ENCODE peak calls at places on chromosome 13, in nine cellular contexts. One of them, this sample, is unnamed.

GRCh38 chr13:72638059-72638815 is 89.2 kb downstream of the MZT1 start:
- DNase-seq in stimulated activated CD8-positive, alpha-beta memory T cell treated with anti-CD3 and anti-CD28 coated beads, Interleukin-2, amount 100 ng/mL, for 48 hours: no peak
- DNase-seq in D341Med: no peak
- DNase-seq in iris pigment epithelial cell: peak; percentile 22
- DNase-seq in H4: no peak
- DNase-seq in K562: no peak
- DNase-seq in thoracic aorta: no peak
- DNase-seq in kidney: no peak
- DNase-seq in cardiac muscle cell: no peak
- DNase-seq in this sample: peak; percentile 28

GRCh38 chr13:109165417-109165904 is 536.0 kb downstream of the MYO16 start:
- DNase-seq in K562: no peak
- DNase-seq in D341Med: no peak
- DNase-seq in iris pigment epithelial cell: no peak
- DNase-seq in stimulated activated CD8-positive, alpha-beta memory T cell treated with anti-CD3 and anti-CD28 coated beads, Interleukin-2, amount 100 ng/mL, for 48 hours: no peak
- DNase-seq in kidney: no peak
- DNase-seq in cardiac muscle cell: no peak
- DNase-seq in H4: no peak
- DNase-seq in thoracic aorta: no peak
- DNase-seq in this sample: no peak

GRCh38 chr13:87999141-87999765 is 328.1 kb downstream of the SLITRK5 start:
- DNase-seq in K562: no peak
- DNase-seq in D341Med: no peak
- DNase-seq in iris pigment epithelial cell: peak; percentile 36
- DNase-seq in H4: no peak
- DNase-seq in thoracic aorta: no peak
- DNase-seq in cardiac muscle cell: no peak
- DNase-seq in kidney: no peak
- DNase-seq in stimulated activated CD8-positive, alpha-beta memory T cell treated with anti-CD3 and anti-CD28 coated beads, Interleukin-2, amount 100 ng/mL, for 48 hours: no peak
- DNase-seq in this sample: peak; percentile 6

GRCh38 chr13:99417151-99417820 is 84.0 kb upstream of the TM9SF2 start:
- DNase-seq in kidney: no peak
- DNase-seq in cardiac muscle cell: no peak
- DNase-seq in D341Med: no peak
- DNase-seq in iris pigment epithelial cell: no peak
- DNase-seq in stimulated activated CD8-positive, alpha-beta memory T cell treated with anti-CD3 and anti-CD28 coated beads, Interleukin-2, amount 100 ng/mL, for 48 hours: no peak
- DNase-seq in H4: no peak
- DNase-seq in K562: no peak
- DNase-seq in thoracic aorta: no peak
- DNase-seq in this sample: no peak

GRCh38 chr13:90968510-90968909 is 379.0 kb upstream of the MIR17HG start:
- DNase-seq in H4: peak; percentile 14
- DNase-seq in kidney: no peak
- DNase-seq in K562: peak; percentile 19
- DNase-seq in stimulated activated CD8-positive, alpha-beta memory T cell treated with anti-CD3 and anti-CD28 coated beads, Interleukin-2, amount 100 ng/mL, for 48 hours: no peak
- DNase-seq in D341Med: peak; percentile 67
- DNase-seq in iris pigment epithelial cell: peak; percentile 1
- DNase-seq in thoracic aorta: no peak
- DNase-seq in cardiac muscle cell: peak; percentile 58
- DNase-seq in this sample: peak; percentile 46

GRCh38 chr13:102721800-102722231 is 27.0 kb upstream of the METTL21C start:
- DNase-seq in thoracic aorta: no peak
- DNase-seq in cardiac muscle cell: no peak
- DNase-seq in stimulated activated CD8-positive, alpha-beta memory T cell treated with anti-CD3 and anti-CD28 coated beads, Interleukin-2, amount 100 ng/mL, for 48 hours: no peak
- DNase-seq in D341Med: no peak
- DNase-seq in K562: no peak
- DNase-seq in kidney: no peak
- DNase-seq in H4: no peak
- DNase-seq in iris pigment epithelial cell: peak; percentile 55
- DNase-seq in this sample: peak; percentile 28

GRCh38 chr13:99577934-99578917 is 77.0 kb downstream of the TM9SF2 start:
- DNase-seq in cardiac muscle cell: no peak
- DNase-seq in kidney: peak; percentile 80
- DNase-seq in iris pigment epithelial cell: peak; percentile 51
- DNase-seq in H4: no peak
- DNase-seq in stimulated activated CD8-positive, alpha-beta memory T cell treated with anti-CD3 and anti-CD28 coated beads, Interleukin-2, amount 100 ng/mL, for 48 hours: no peak
- DNase-seq in thoracic aorta: no peak
- DNase-seq in K562: peak; percentile 13
- DNase-seq in D341Med: no peak
- DNase-seq in this sample: peak; percentile 15

GRCh38 chr13:113531041-113531873 is 40.7 kb upstream of the DCUN1D2 start:
- DNase-seq in iris pigment epithelial cell: no peak
- DNase-seq in stimulated activated CD8-positive, alpha-beta memory T cell treated with anti-CD3 and anti-CD28 coated beads, Interleukin-2, amount 100 ng/mL, for 48 hours: no peak
- DNase-seq in cardiac muscle cell: no peak
- DNase-seq in thoracic aorta: no peak
- DNase-seq in K562: no peak
- DNase-seq in H4: no peak
- DNase-seq in kidney: peak; percentile 45
- DNase-seq in D341Med: no peak
- DNase-seq in this sample: no peak

GRCh38 chr13:110557610-110558305 is 3.8 kb downstream of the RAB20 start:
- DNase-seq in K562: no peak
- DNase-seq in cardiac muscle cell: no peak
- DNase-seq in iris pigment epithelial cell: no peak
- DNase-seq in kidney: peak; percentile 76
- DNase-seq in stimulated activated CD8-positive, alpha-beta memory T cell treated with anti-CD3 and anti-CD28 coated beads, Interleukin-2, amount 100 ng/mL, for 48 hours: no peak
- DNase-seq in thoracic aorta: no peak
- DNase-seq in D341Med: no peak
- DNase-seq in H4: no peak
- DNase-seq in this sample: no peak

GRCh38 chr13:100176781-100177389 is 88.0 kb downstream of the PCCA start:
- DNase-seq in thoracic aorta: no peak
- DNase-seq in D341Med: no peak
- DNase-seq in iris pigment epithelial cell: peak; percentile 80
- DNase-seq in H4: no peak
- DNase-seq in K562: no peak
- DNase-seq in stimulated activated CD8-positive, alpha-beta memory T cell treated with anti-CD3 and anti-CD28 coated beads, Interleukin-2, amount 100 ng/mL, for 48 hours: no peak
- DNase-seq in kidney: no peak
- DNase-seq in cardiac muscle cell: peak; percentile 34
- DNase-seq in this sample: peak; percentile 65

GRCh38 chr13:78319101-78319627 is 284.2 kb downstream of the POU4F1 start:
- DNase-seq in iris pigment epithelial cell: no peak
- DNase-seq in H4: no peak
- DNase-seq in stimulated activated CD8-positive, alpha-beta memory T cell treated with anti-CD3 and anti-CD28 coated beads, Interleukin-2, amount 100 ng/mL, for 48 hours: no peak
- DNase-seq in cardiac muscle cell: no peak
- DNase-seq in kidney: no peak
- DNase-seq in thoracic aorta: no peak
- DNase-seq in K562: no peak
- DNase-seq in D341Med: no peak
- DNase-seq in this sample: no peak

GRCh38 chr13:95937700-95938320 is 115.4 kb downstream of the UGGT2 start:
- DNase-seq in stimulated activated CD8-positive, alpha-beta memory T cell treated with anti-CD3 and anti-CD28 coated beads, Interleukin-2, amount 100 ng/mL, for 48 hours: no peak
- DNase-seq in K562: peak; percentile 26
- DNase-seq in cardiac muscle cell: no peak
- DNase-seq in H4: no peak
- DNase-seq in D341Med: no peak
- DNase-seq in thoracic aorta: no peak
- DNase-seq in kidney: no peak
- DNase-seq in iris pigment epithelial cell: no peak
- DNase-seq in this sample: no peak

GRCh38 chr13:21913010-21913409 is 242.1 kb downstream of the FGF9 start:
- DNase-seq in H4: no peak
- DNase-seq in stimulated activated CD8-positive, alpha-beta memory T cell treated with anti-CD3 and anti-CD28 coated beads, Interleukin-2, amount 100 ng/mL, for 48 hours: no peak
- DNase-seq in iris pigment epithelial cell: no peak
- DNase-seq in kidney: no peak
- DNase-seq in K562: peak; percentile 1
- DNase-seq in cardiac muscle cell: peak; percentile 25
- DNase-seq in thoracic aorta: no peak
- DNase-seq in D341Med: no peak
- DNase-seq in this sample: no peak

GRCh38 chr13:99386911-99387788 is 80.0 kb upstream of the GPR183 start:
- DNase-seq in iris pigment epithelial cell: peak; percentile 27
- DNase-seq in D341Med: no peak
- DNase-seq in H4: no peak
- DNase-seq in stimulated activated CD8-positive, alpha-beta memory T cell treated with anti-CD3 and anti-CD28 coated beads, Interleukin-2, amount 100 ng/mL, for 48 hours: peak; percentile 92
- DNase-seq in cardiac muscle cell: peak; percentile 59
- DNase-seq in thoracic aorta: no peak
- DNase-seq in K562: peak; percentile 75
- DNase-seq in kidney: no peak
- DNase-seq in this sample: peak; percentile 54

GRCh38 chr13:86201477-86201876 is 402.3 kb upstream of the SLITRK6 start:
- DNase-seq in D341Med: no peak
- DNase-seq in H4: no peak
- DNase-seq in cardiac muscle cell: no peak
- DNase-seq in K562: no peak
- DNase-seq in thoracic aorta: no peak
- DNase-seq in iris pigment epithelial cell: no peak
- DNase-seq in kidney: no peak
- DNase-seq in stimulated activated CD8-positive, alpha-beta memory T cell treated with anti-CD3 and anti-CD28 coated beads, Interleukin-2, amount 100 ng/mL, for 48 hours: no peak
- DNase-seq in this sample: no peak

GRCh38 chr13:28953714-28954113 is 133.6 kb downstream of the MTUS2 start:
- DNase-seq in D341Med: no peak
- DNase-seq in K562: no peak
- DNase-seq in H4: no peak
- DNase-seq in cardiac muscle cell: no peak
- DNase-seq in iris pigment epithelial cell: no peak
- DNase-seq in kidney: no peak
- DNase-seq in thoracic aorta: no peak
- DNase-seq in stimulated activated CD8-positive, alpha-beta memory T cell treated with anti-CD3 and anti-CD28 coated beads, Interleukin-2, amount 100 ng/mL, for 48 hours: no peak
- DNase-seq in this sample: peak; percentile 8

GRCh38 chr13:32409561-32410440 is 18.1 kb downstream of the N4BP2L1 start:
- DNase-seq in H4: no peak
- DNase-seq in kidney: no peak
- DNase-seq in stimulated activated CD8-positive, alpha-beta memory T cell treated with anti-CD3 and anti-CD28 coated beads, Interleukin-2, amount 100 ng/mL, for 48 hours: no peak
- DNase-seq in thoracic aorta: no peak
- DNase-seq in K562: no peak
- DNase-seq in iris pigment epithelial cell: peak; percentile 35
- DNase-seq in cardiac muscle cell: peak; percentile 46
- DNase-seq in D341Med: no peak
- DNase-seq in this sample: no peak

This sample was measured in MCF 10A.